ENCODE peak calls at places on chromosome 17, in four cellular contexts. C, R, B and Y are unnamed samples.

GRCh38 chr17:15349119-15349518 is 7.7 kb upstream of the TEKT3 start:
- DNase-seq in B (no peak), C (peak; percentile 86), R (no peak), Y (no peak)

GRCh38 chr17:20202141-20202574 is 193.0 kb downstream of the SPECC1 start:
- DNase-seq in R (no peak), B (no peak), C (peak; percentile 29), Y (no peak)

GRCh38 chr17:43398724-43399595 is at the start of gene ARL4D:
- DNase-seq in C (peak; percentile 63), R (peak; percentile 94), B (peak; percentile 93), Y (peak; percentile 85)

GRCh38 chr17:77095461-77095860 is 45.3 kb upstream of the SEC14L1 start:
- DNase-seq in B (no peak), R (no peak), C (no peak), Y (no peak)

GRCh38 chr17:78890111-78890897 is 12.7 kb downstream of the CEP295NL start:
- DNase-seq in B (peak; percentile 60), C (no peak), R (peak; percentile 84), Y (peak; percentile 10)

GRCh38 chr17:43734376-43734775 is 24.2 kb downstream of the SOST start:
- DNase-seq in R (peak; percentile 33), B (no peak), C (no peak), Y (no peak)

GRCh38 chr17:3678095-3678820 is 9.6 kb downstream of the EMC6 start:
- DNase-seq in R (peak; percentile 67), C (peak; percentile 60), B (no peak), Y (no peak)

GRCh38 chr17:39928868-39929651 is 1.5 kb downstream of the LRRC3C start:
- DNase-seq in B (no peak), C (peak; percentile 63), R (no peak), Y (no peak)

GRCh38 chr17:39404542-39405378 is 3.3 kb upstream of the FBXL20 start:
- DNase-seq in C (no peak), R (no peak), B (no peak), Y (no peak)

GRCh38 chr17:44549736-44550135 is 7.5 kb upstream of the FZD2 start:
- DNase-seq in C (no peak), R (no peak), B (no peak), Y (no peak)

GRCh38 chr17:64786337-64786736 is 124.2 kb upstream of the SMURF2 start:
- DNase-seq in B (no peak), R (no peak), C (peak; percentile 78), Y (no peak)

GRCh38 chr17:43634681-43635125 is 27.0 kb downstream of the MEOX1 start:
- DNase-seq in R (no peak), B (peak; percentile 58), C (no peak), Y (no peak)

GRCh38 chr17:79338589-79338988 is 264.0 kb downstream of the ENGASE start:
- DNase-seq in C (no peak), B (no peak), R (peak; percentile 37), Y (no peak)

GRCh38 chr17:16881239-16881924 is 90.5 kb downstream of the TNFRSF13B start:
- DNase-seq in R (no peak), C (no peak), B (no peak), Y (no peak)

GRCh38 chr17:22703204-22703603 is 1010.9 kb downstream of the KCNJ18 start:
- DNase-seq in C (no peak), R (no peak), B (no peak), Y (no peak)

GRCh38 chr17:77390870-77391269 is 250.1 kb downstream of the SEC14L1 start:
- DNase-seq in C (no peak), R (no peak), B (no peak), Y (no peak)

GRCh38 chr17:74606050-74606449 is 14.0 kb upstream of the CD300LD start:
- DNase-seq in B (no peak), R (no peak), C (no peak), Y (no peak)

GRCh38 chr17:58317421-58318064 is 11.1 kb downstream of the TSPOAP1 start:
- DNase-seq in C (peak; percentile 78), B (no peak), R (no peak), Y (peak; percentile 67)

GRCh38 chr17:19762515-19762961 is 14.4 kb upstream of the ALDH3A1 start:
- DNase-seq in B (peak; percentile 75), R (peak; percentile 85), C (peak; percentile 53), Y (peak; percentile 54)

GRCh38 chr17:38872671-38873385 is 3.0 kb downstream of the LASP1 start:
- DNase-seq in R (no peak), B (no peak), C (peak; percentile 72), Y (no peak)

GRCh38 chr17:364308-364707 is 11.7 kb upstream of the RPH3AL start:
- DNase-seq in C (no peak), B (no peak), R (no peak), Y (no peak)